ENCODE peak calls at places on chromosome 21, in six cellular contexts. One of them, this sample, is unnamed.
A peak's percentile ranks its signal among the peaks of the same experiment; 100 is the strongest.

GRCh38 chr21:16002872-16003466 is 273.2 kb downstream of the USP25 start:
- DNase-seq in glomerular endothelial cell: no peak
- DNase-seq in AG20443: peak; percentile 16
- DNase-seq in nucleus accumbens: no peak
- DNase-seq in C1 segment of cervical spinal cord: no peak
- DNase-seq in HCT116: no peak
- DNase-seq in this sample: no peak

GRCh38 chr21:31731112-31731801 is 661 bp downstream of the SCAF4 start:
- DNase-seq in glomerular endothelial cell: no peak
- DNase-seq in AG20443: peak; percentile 63
- DNase-seq in nucleus accumbens: peak; percentile 32
- DNase-seq in C1 segment of cervical spinal cord: no peak
- DNase-seq in HCT116: no peak
- DNase-seq in this sample: peak; percentile 70

GRCh38 chr21:45615145-45615711 is 28.3 kb upstream of the PCBP3 start:
- DNase-seq in glomerular endothelial cell: no peak
- DNase-seq in AG20443: no peak
- DNase-seq in nucleus accumbens: no peak
- DNase-seq in C1 segment of cervical spinal cord: no peak
- DNase-seq in HCT116: no peak
- DNase-seq in this sample: no peak

GRCh38 chr21:29534448-29534847 is 235.7 kb downstream of the BACH1 start:
- DNase-seq in glomerular endothelial cell: no peak
- DNase-seq in AG20443: no peak
- DNase-seq in nucleus accumbens: no peak
- DNase-seq in C1 segment of cervical spinal cord: no peak
- DNase-seq in HCT116: no peak
- DNase-seq in this sample: no peak

GRCh38 chr21:28737671-28738279 is 254.9 kb downstream of the LTN1 start:
- DNase-seq in glomerular endothelial cell: no peak
- DNase-seq in AG20443: no peak
- DNase-seq in nucleus accumbens: no peak
- DNase-seq in C1 segment of cervical spinal cord: no peak
- DNase-seq in HCT116: no peak
- DNase-seq in this sample: no peak

GRCh38 chr21:45592208-45592619 is 50.0 kb upstream of the SLC19A1 start:
- DNase-seq in glomerular endothelial cell: no peak
- DNase-seq in AG20443: no peak
- DNase-seq in nucleus accumbens: no peak
- DNase-seq in C1 segment of cervical spinal cord: no peak
- DNase-seq in HCT116: no peak
- DNase-seq in this sample: no peak

GRCh38 chr21:42193131-42193671 is 25.7 kb upstream of the ABCG1 start:
- DNase-seq in glomerular endothelial cell: no peak
- DNase-seq in AG20443: no peak
- DNase-seq in nucleus accumbens: no peak
- DNase-seq in C1 segment of cervical spinal cord: no peak
- DNase-seq in HCT116: no peak
- DNase-seq in this sample: no peak

GRCh38 chr21:16420086-16420724 is 690.4 kb downstream of the USP25 start:
- DNase-seq in glomerular endothelial cell: no peak
- DNase-seq in AG20443: peak; percentile 11
- DNase-seq in nucleus accumbens: no peak
- DNase-seq in C1 segment of cervical spinal cord: peak; percentile 5
- DNase-seq in HCT116: no peak
- DNase-seq in this sample: peak; percentile 37

GRCh38 chr21:44875341-44875740 is 1.9 kb upstream of the PTTG1IP start:
- DNase-seq in glomerular endothelial cell: no peak
- DNase-seq in AG20443: peak; percentile 44
- DNase-seq in nucleus accumbens: no peak
- DNase-seq in C1 segment of cervical spinal cord: no peak
- DNase-seq in HCT116: no peak
- DNase-seq in this sample: no peak

GRCh38 chr21:46182548-46183336 is 1.5 kb downstream of the SPATC1L start:
- DNase-seq in glomerular endothelial cell: no peak
- DNase-seq in AG20443: peak; percentile 69
- DNase-seq in nucleus accumbens: no peak
- DNase-seq in C1 segment of cervical spinal cord: no peak
- DNase-seq in HCT116: no peak
- DNase-seq in this sample: peak; percentile 24

GRCh38 chr21:45981154-45981606 is 390 bp upstream of the COL6A1 start:
- DNase-seq in glomerular endothelial cell: no peak
- DNase-seq in AG20443: peak; percentile 91
- DNase-seq in nucleus accumbens: peak; percentile 73
- DNase-seq in C1 segment of cervical spinal cord: peak; percentile 36
- DNase-seq in HCT116: peak; percentile 52
- DNase-seq in this sample: peak; percentile 86

GRCh38 chr21:43287111-43287973 is 118.5 kb downstream of the CRYAA start:
- DNase-seq in glomerular endothelial cell: no peak
- DNase-seq in AG20443: no peak
- DNase-seq in nucleus accumbens: no peak
- DNase-seq in C1 segment of cervical spinal cord: no peak
- DNase-seq in HCT116: no peak
- DNase-seq in this sample: no peak

GRCh38 chr21:45309069-45309521 is 21.4 kb upstream of the POFUT2 start:
- DNase-seq in glomerular endothelial cell: peak; percentile 52
- DNase-seq in AG20443: peak; percentile 78
- DNase-seq in nucleus accumbens: no peak
- DNase-seq in C1 segment of cervical spinal cord: no peak
- DNase-seq in HCT116: no peak
- DNase-seq in this sample: peak; percentile 85

GRCh38 chr21:26814374-26814773 is 30.8 kb downstream of the ADAMTS1 start:
- DNase-seq in glomerular endothelial cell: no peak
- DNase-seq in AG20443: no peak
- DNase-seq in nucleus accumbens: no peak
- DNase-seq in C1 segment of cervical spinal cord: no peak
- DNase-seq in HCT116: no peak
- DNase-seq in this sample: no peak

GRCh38 chr21:21025742-21026141 is 27.5 kb downstream of the NCAM2 start:
- DNase-seq in glomerular endothelial cell: no peak
- DNase-seq in AG20443: no peak
- DNase-seq in nucleus accumbens: no peak
- DNase-seq in C1 segment of cervical spinal cord: no peak
- DNase-seq in HCT116: no peak
- DNase-seq in this sample: no peak

GRCh38 chr21:16842716-16843115 is 670.1 kb upstream of the CXADR start:
- DNase-seq in glomerular endothelial cell: no peak
- DNase-seq in AG20443: peak; percentile 14
- DNase-seq in nucleus accumbens: no peak
- DNase-seq in C1 segment of cervical spinal cord: no peak
- DNase-seq in HCT116: no peak
- DNase-seq in this sample: no peak

GRCh38 chr21:39221282-39221996 is 38.2 kb upstream of the PSMG1 start:
- DNase-seq in glomerular endothelial cell: no peak
- DNase-seq in AG20443: no peak
- DNase-seq in nucleus accumbens: no peak
- DNase-seq in C1 segment of cervical spinal cord: no peak
- DNase-seq in HCT116: no peak
- DNase-seq in this sample: no peak

GRCh38 chr21:37793660-37794059 is 122.6 kb downstream of the KCNJ6 start:
- DNase-seq in glomerular endothelial cell: no peak
- DNase-seq in AG20443: no peak
- DNase-seq in nucleus accumbens: no peak
- DNase-seq in C1 segment of cervical spinal cord: no peak
- DNase-seq in HCT116: no peak
- DNase-seq in this sample: no peak

GRCh38 chr21:38802050-38803026 is 3.4 kb upstream of the ETS2 start:
- DNase-seq in glomerular endothelial cell: no peak
- DNase-seq in AG20443: no peak
- DNase-seq in nucleus accumbens: no peak
- DNase-seq in C1 segment of cervical spinal cord: no peak
- DNase-seq in HCT116: no peak
- DNase-seq in this sample: no peak

GRCh38 chr21:16407403-16408279 is 677.9 kb downstream of the USP25 start:
- DNase-seq in glomerular endothelial cell: no peak
- DNase-seq in AG20443: no peak
- DNase-seq in nucleus accumbens: no peak
- DNase-seq in C1 segment of cervical spinal cord: no peak
- DNase-seq in HCT116: no peak
- DNase-seq in this sample: peak; percentile 36

GRCh38 chr21:42308914-42309752 is 6.1 kb downstream of the TFF3 start:
- DNase-seq in glomerular endothelial cell: no peak
- DNase-seq in AG20443: no peak
- DNase-seq in nucleus accumbens: no peak
- DNase-seq in C1 segment of cervical spinal cord: no peak
- DNase-seq in HCT116: no peak
- DNase-seq in this sample: no peak

GRCh38 chr21:35520302-35520701 is 471.2 kb upstream of the RUNX1 start:
- DNase-seq in glomerular endothelial cell: no peak
- DNase-seq in AG20443: no peak
- DNase-seq in nucleus accumbens: no peak
- DNase-seq in C1 segment of cervical spinal cord: no peak
- DNase-seq in HCT116: no peak
- DNase-seq in this sample: no peak

GRCh38 chr21:31182231-31183129 is 144.2 kb upstream of the KRTAP19-8 start:
- DNase-seq in glomerular endothelial cell: no peak
- DNase-seq in AG20443: no peak
- DNase-seq in nucleus accumbens: no peak
- DNase-seq in C1 segment of cervical spinal cord: no peak
- DNase-seq in HCT116: no peak
- DNase-seq in this sample: no peak

GRCh38 chr21:42258150-42258884 is 39.4 kb downstream of the ABCG1 start:
- DNase-seq in glomerular endothelial cell: peak; percentile 12
- DNase-seq in AG20443: peak; percentile 82
- DNase-seq in nucleus accumbens: peak; percentile 65
- DNase-seq in C1 segment of cervical spinal cord: peak; percentile 48
- DNase-seq in HCT116: peak; percentile 31
- DNase-seq in this sample: peak; percentile 88

GRCh38 chr21:42218836-42219605 is at the start of gene ABCG1:
- DNase-seq in glomerular endothelial cell: no peak
- DNase-seq in AG20443: peak; percentile 52
- DNase-seq in nucleus accumbens: peak; percentile 47
- DNase-seq in C1 segment of cervical spinal cord: peak; percentile 24
- DNase-seq in HCT116: no peak
- DNase-seq in this sample: peak; percentile 84

GRCh38 chr21:45505416-45506021 is 36.7 kb downstream of the SLC19A1 start:
- DNase-seq in glomerular endothelial cell: no peak
- DNase-seq in AG20443: no peak
- DNase-seq in nucleus accumbens: no peak
- DNase-seq in C1 segment of cervical spinal cord: no peak
- DNase-seq in HCT116: no peak
- DNase-seq in this sample: no peak

GRCh38 chr21:32426592-32427051 is 14.1 kb downstream of the EVA1C start:
- DNase-seq in glomerular endothelial cell: no peak
- DNase-seq in AG20443: peak; percentile 63
- DNase-seq in nucleus accumbens: peak; percentile 35
- DNase-seq in C1 segment of cervical spinal cord: peak; percentile 21
- DNase-seq in HCT116: no peak
- DNase-seq in this sample: no peak

GRCh38 chr21:38927776-38928175 is 122.0 kb downstream of the ETS2 start:
- DNase-seq in glomerular endothelial cell: no peak
- DNase-seq in AG20443: no peak
- DNase-seq in nucleus accumbens: no peak
- DNase-seq in C1 segment of cervical spinal cord: no peak
- DNase-seq in HCT116: no peak
- DNase-seq in this sample: no peak

GRCh38 chr21:32698971-32699693 is 28.7 kb downstream of the SYNJ1 start:
- DNase-seq in glomerular endothelial cell: no peak
- DNase-seq in AG20443: no peak
- DNase-seq in nucleus accumbens: no peak
- DNase-seq in C1 segment of cervical spinal cord: no peak
- DNase-seq in HCT116: no peak
- DNase-seq in this sample: no peak

GRCh38 chr21:17402885-17403477 is 109.9 kb upstream of the CXADR start:
- DNase-seq in glomerular endothelial cell: no peak
- DNase-seq in AG20443: no peak
- DNase-seq in nucleus accumbens: no peak
- DNase-seq in C1 segment of cervical spinal cord: no peak
- DNase-seq in HCT116: no peak
- DNase-seq in this sample: no peak

GRCh38 chr21:32413697-32414578 is 1.4 kb downstream of the EVA1C start:
- DNase-seq in glomerular endothelial cell: no peak
- DNase-seq in AG20443: no peak
- DNase-seq in nucleus accumbens: no peak
- DNase-seq in C1 segment of cervical spinal cord: no peak
- DNase-seq in HCT116: no peak
- DNase-seq in this sample: no peak

GRCh38 chr21:28445081-28445830 is 547.4 kb downstream of the LTN1 start:
- DNase-seq in glomerular endothelial cell: no peak
- DNase-seq in AG20443: peak; percentile 19
- DNase-seq in nucleus accumbens: no peak
- DNase-seq in C1 segment of cervical spinal cord: no peak
- DNase-seq in HCT116: no peak
- DNase-seq in this sample: no peak

GRCh38 chr21:38095220-38095619 is 161.6 kb upstream of the KCNJ15 start:
- DNase-seq in glomerular endothelial cell: no peak
- DNase-seq in AG20443: no peak
- DNase-seq in nucleus accumbens: no peak
- DNase-seq in C1 segment of cervical spinal cord: no peak
- DNase-seq in HCT116: no peak
- DNase-seq in this sample: no peak

GRCh38 chr21:42063578-42064521 is 7.3 kb upstream of the UMODL1 start:
- DNase-seq in glomerular endothelial cell: no peak
- DNase-seq in AG20443: no peak
- DNase-seq in nucleus accumbens: no peak
- DNase-seq in C1 segment of cervical spinal cord: peak; percentile 15
- DNase-seq in HCT116: no peak
- DNase-seq in this sample: no peak

GRCh38 chr21:18298228-18298627 is 53.6 kb downstream of the CHODL start:
- DNase-seq in glomerular endothelial cell: no peak
- DNase-seq in AG20443: no peak
- DNase-seq in nucleus accumbens: no peak
- DNase-seq in C1 segment of cervical spinal cord: no peak
- DNase-seq in HCT116: no peak
- DNase-seq in this sample: no peak

GRCh38 chr21:18970416-18970815 is 566.8 kb upstream of the TMPRSS15 start:
- DNase-seq in glomerular endothelial cell: no peak
- DNase-seq in AG20443: no peak
- DNase-seq in nucleus accumbens: no peak
- DNase-seq in C1 segment of cervical spinal cord: no peak
- DNase-seq in HCT116: no peak
- DNase-seq in this sample: no peak

GRCh38 chr21:32412998-32413504 is 545 bp downstream of the EVA1C start:
- DNase-seq in glomerular endothelial cell: no peak
- DNase-seq in AG20443: no peak
- DNase-seq in nucleus accumbens: peak; percentile 56
- DNase-seq in C1 segment of cervical spinal cord: no peak
- DNase-seq in HCT116: no peak
- DNase-seq in this sample: no peak

GRCh38 chr21:42182713-42183371 is 36.1 kb upstream of the ABCG1 start:
- DNase-seq in glomerular endothelial cell: no peak
- DNase-seq in AG20443: no peak
- DNase-seq in nucleus accumbens: no peak
- DNase-seq in C1 segment of cervical spinal cord: no peak
- DNase-seq in HCT116: no peak
- DNase-seq in this sample: no peak

This sample was measured in D341Med.